ENCODE peak calls at places on chromosome 3, in eight cellular contexts. One of them, this sample, is unnamed.

GRCh38 chr3:175940243-175940642 is 1081.1 kb downstream of the NAALADL2 start:
- DNase-seq in osteoblast: peak; percentile 94
- DNase-seq in CD8-positive, alpha-beta T cell: no peak
- DNase-seq in Peyer's patch: no peak
- DNase-seq in progenitor cell of endocrine pancreas: no peak
- DNase-seq in lung: no peak
- DNase-seq in MM.1S: no peak
- DNase-seq in GM12865: no peak
- DNase-seq in this sample: no peak

GRCh38 chr3:62370112-62371031 is 3.0 kb downstream of the FEZF2 start:
- DNase-seq in osteoblast: no peak
- DNase-seq in CD8-positive, alpha-beta T cell: no peak
- DNase-seq in Peyer's patch: no peak
- DNase-seq in progenitor cell of endocrine pancreas: no peak
- DNase-seq in lung: no peak
- DNase-seq in MM.1S: no peak
- DNase-seq in GM12865: no peak
- DNase-seq in this sample: no peak

GRCh38 chr3:100463002-100463401 is 29.4 kb upstream of the TMEM45A start:
- DNase-seq in osteoblast: peak; percentile 80
- DNase-seq in CD8-positive, alpha-beta T cell: no peak
- DNase-seq in Peyer's patch: no peak
- DNase-seq in progenitor cell of endocrine pancreas: no peak
- DNase-seq in lung: no peak
- DNase-seq in MM.1S: peak; percentile 74
- DNase-seq in GM12865: peak; percentile 76
- DNase-seq in this sample: peak; percentile 12

GRCh38 chr3:141275032-141275422 is 43.4 kb downstream of the PXYLP1 start:
- DNase-seq in osteoblast: no peak
- DNase-seq in CD8-positive, alpha-beta T cell: no peak
- DNase-seq in Peyer's patch: no peak
- DNase-seq in progenitor cell of endocrine pancreas: no peak
- DNase-seq in lung: no peak
- DNase-seq in MM.1S: no peak
- DNase-seq in GM12865: peak; percentile 26
- DNase-seq in this sample: no peak

GRCh38 chr3:24650839-24651238 is 156.2 kb upstream of the THRB start:
- DNase-seq in osteoblast: no peak
- DNase-seq in CD8-positive, alpha-beta T cell: no peak
- DNase-seq in Peyer's patch: no peak
- DNase-seq in progenitor cell of endocrine pancreas: no peak
- DNase-seq in lung: no peak
- DNase-seq in MM.1S: no peak
- DNase-seq in GM12865: no peak
- DNase-seq in this sample: no peak

GRCh38 chr3:14170569-14171159 is 7.7 kb downstream of the XPC start:
- DNase-seq in osteoblast: no peak
- DNase-seq in CD8-positive, alpha-beta T cell: no peak
- DNase-seq in Peyer's patch: no peak
- DNase-seq in progenitor cell of endocrine pancreas: no peak
- DNase-seq in lung: no peak
- DNase-seq in MM.1S: no peak
- DNase-seq in GM12865: no peak
- DNase-seq in this sample: no peak

GRCh38 chr3:141795719-141796435 is 32.7 kb downstream of the GRK7 start:
- DNase-seq in osteoblast: no peak
- DNase-seq in CD8-positive, alpha-beta T cell: no peak
- DNase-seq in Peyer's patch: peak; percentile 32
- DNase-seq in progenitor cell of endocrine pancreas: no peak
- DNase-seq in lung: peak; percentile 44
- DNase-seq in MM.1S: no peak
- DNase-seq in GM12865: no peak
- DNase-seq in this sample: no peak

GRCh38 chr3:141125351-141125750 is 74.2 kb downstream of the SPSB4 start:
- DNase-seq in osteoblast: no peak
- DNase-seq in CD8-positive, alpha-beta T cell: no peak
- DNase-seq in Peyer's patch: no peak
- DNase-seq in progenitor cell of endocrine pancreas: no peak
- DNase-seq in lung: no peak
- DNase-seq in MM.1S: no peak
- DNase-seq in GM12865: no peak
- DNase-seq in this sample: no peak

GRCh38 chr3:195868336-195868865 is 40.0 kb downstream of the TNK2 start:
- DNase-seq in osteoblast: peak; percentile 70
- DNase-seq in CD8-positive, alpha-beta T cell: no peak
- DNase-seq in Peyer's patch: no peak
- DNase-seq in progenitor cell of endocrine pancreas: no peak
- DNase-seq in lung: no peak
- DNase-seq in MM.1S: no peak
- DNase-seq in GM12865: no peak
- DNase-seq in this sample: no peak

GRCh38 chr3:52128118-52128683 is 26.0 kb downstream of the POC1A start:
- DNase-seq in osteoblast: peak; percentile 93
- DNase-seq in CD8-positive, alpha-beta T cell: no peak
- DNase-seq in Peyer's patch: no peak
- DNase-seq in progenitor cell of endocrine pancreas: no peak
- DNase-seq in lung: no peak
- DNase-seq in MM.1S: no peak
- DNase-seq in GM12865: no peak
- DNase-seq in this sample: no peak
- TF ChIP-seq CTCF in osteoblast: no peak
- TF ChIP-seq CTCF in CD8-positive, alpha-beta T cell: no peak
- TF ChIP-seq CTCF in Peyer's patch: no peak
- TF ChIP-seq CTCF in progenitor cell of endocrine pancreas: no peak
- TF ChIP-seq CTCF in lung: no peak
- TF ChIP-seq CTCF in MM.1S: no peak
- TF ChIP-seq CTCF in GM12865: no peak
- TF ChIP-seq CTCF in this sample: no peak

GRCh38 chr3:126972866-126973265 is 10.0 kb upstream of the PLXNA1 start:
- DNase-seq in osteoblast: no peak
- DNase-seq in CD8-positive, alpha-beta T cell: no peak
- DNase-seq in Peyer's patch: no peak
- DNase-seq in progenitor cell of endocrine pancreas: no peak
- DNase-seq in lung: no peak
- DNase-seq in MM.1S: no peak
- DNase-seq in GM12865: no peak
- DNase-seq in this sample: no peak
- TF ChIP-seq CTCF in osteoblast: no peak
- TF ChIP-seq CTCF in CD8-positive, alpha-beta T cell: no peak
- TF ChIP-seq CTCF in Peyer's patch: no peak
- TF ChIP-seq CTCF in progenitor cell of endocrine pancreas: no peak
- TF ChIP-seq CTCF in lung: no peak
- TF ChIP-seq CTCF in MM.1S: no peak
- TF ChIP-seq CTCF in GM12865: no peak
- TF ChIP-seq CTCF in this sample: no peak

GRCh38 chr3:123795471-123796251 is 88.5 kb downstream of the MYLK start:
- DNase-seq in osteoblast: no peak
- DNase-seq in CD8-positive, alpha-beta T cell: no peak
- DNase-seq in Peyer's patch: no peak
- DNase-seq in progenitor cell of endocrine pancreas: no peak
- DNase-seq in lung: no peak
- DNase-seq in MM.1S: no peak
- DNase-seq in GM12865: no peak
- DNase-seq in this sample: no peak

GRCh38 chr3:123792473-123793201 is 91.5 kb downstream of the MYLK start:
- DNase-seq in osteoblast: peak; percentile 53
- DNase-seq in CD8-positive, alpha-beta T cell: no peak
- DNase-seq in Peyer's patch: no peak
- DNase-seq in progenitor cell of endocrine pancreas: no peak
- DNase-seq in lung: no peak
- DNase-seq in MM.1S: no peak
- DNase-seq in GM12865: no peak
- DNase-seq in this sample: no peak

GRCh38 chr3:123791898-123792297 is 92.2 kb downstream of the MYLK start:
- DNase-seq in osteoblast: no peak
- DNase-seq in CD8-positive, alpha-beta T cell: no peak
- DNase-seq in Peyer's patch: no peak
- DNase-seq in progenitor cell of endocrine pancreas: no peak
- DNase-seq in lung: no peak
- DNase-seq in MM.1S: no peak
- DNase-seq in GM12865: no peak
- DNase-seq in this sample: no peak

GRCh38 chr3:123791417-123791816 is 92.7 kb downstream of the MYLK start:
- DNase-seq in osteoblast: peak; percentile 3
- DNase-seq in CD8-positive, alpha-beta T cell: no peak
- DNase-seq in Peyer's patch: no peak
- DNase-seq in progenitor cell of endocrine pancreas: no peak
- DNase-seq in lung: no peak
- DNase-seq in MM.1S: no peak
- DNase-seq in GM12865: no peak
- DNase-seq in this sample: no peak

GRCh38 chr3:123793425-123793824 is 90.7 kb downstream of the MYLK start:
- DNase-seq in osteoblast: no peak
- DNase-seq in CD8-positive, alpha-beta T cell: no peak
- DNase-seq in Peyer's patch: no peak
- DNase-seq in progenitor cell of endocrine pancreas: no peak
- DNase-seq in lung: no peak
- DNase-seq in MM.1S: no peak
- DNase-seq in GM12865: no peak
- DNase-seq in this sample: no peak
- TF ChIP-seq CTCF in osteoblast: no peak
- TF ChIP-seq CTCF in CD8-positive, alpha-beta T cell: no peak
- TF ChIP-seq CTCF in Peyer's patch: no peak
- TF ChIP-seq CTCF in progenitor cell of endocrine pancreas: no peak
- TF ChIP-seq CTCF in lung: no peak
- TF ChIP-seq CTCF in MM.1S: no peak
- TF ChIP-seq CTCF in GM12865: no peak
- TF ChIP-seq CTCF in this sample: no peak

GRCh38 chr3:94285874-94286273 is 223.0 kb downstream of the NSUN3 start:
- DNase-seq in osteoblast: no peak
- DNase-seq in CD8-positive, alpha-beta T cell: no peak
- DNase-seq in Peyer's patch: no peak
- DNase-seq in progenitor cell of endocrine pancreas: no peak
- DNase-seq in lung: no peak
- DNase-seq in MM.1S: no peak
- DNase-seq in GM12865: no peak
- DNase-seq in this sample: no peak
- TF ChIP-seq CTCF in osteoblast: peak; percentile 15
- TF ChIP-seq CTCF in CD8-positive, alpha-beta T cell: no peak
- TF ChIP-seq CTCF in Peyer's patch: no peak
- TF ChIP-seq CTCF in progenitor cell of endocrine pancreas: peak; percentile 22
- TF ChIP-seq CTCF in lung: no peak
- TF ChIP-seq CTCF in MM.1S: peak; percentile 15
- TF ChIP-seq CTCF in GM12865: no peak
- TF ChIP-seq CTCF in this sample: peak; percentile 55

GRCh38 chr3:161852744-161853143 is 356.1 kb downstream of the OTOL1 start:
- DNase-seq in osteoblast: no peak
- DNase-seq in CD8-positive, alpha-beta T cell: no peak
- DNase-seq in Peyer's patch: no peak
- DNase-seq in progenitor cell of endocrine pancreas: no peak
- DNase-seq in lung: no peak
- DNase-seq in MM.1S: no peak
- DNase-seq in GM12865: no peak
- DNase-seq in this sample: no peak

GRCh38 chr3:161851941-161852566 is 355.4 kb downstream of the OTOL1 start:
- DNase-seq in osteoblast: no peak
- DNase-seq in CD8-positive, alpha-beta T cell: no peak
- DNase-seq in Peyer's patch: no peak
- DNase-seq in progenitor cell of endocrine pancreas: peak; percentile 49
- DNase-seq in lung: peak; percentile 39
- DNase-seq in MM.1S: peak; percentile 78
- DNase-seq in GM12865: peak; percentile 67
- DNase-seq in this sample: peak; percentile 56

GRCh38 chr3:161859870-161860450 is 363.4 kb downstream of the OTOL1 start:
- DNase-seq in osteoblast: no peak
- DNase-seq in CD8-positive, alpha-beta T cell: no peak
- DNase-seq in Peyer's patch: no peak
- DNase-seq in progenitor cell of endocrine pancreas: no peak
- DNase-seq in lung: no peak
- DNase-seq in MM.1S: no peak
- DNase-seq in GM12865: no peak
- DNase-seq in this sample: no peak

GRCh38 chr3:161859057-161859456 is 362.4 kb downstream of the OTOL1 start:
- DNase-seq in osteoblast: no peak
- DNase-seq in CD8-positive, alpha-beta T cell: no peak
- DNase-seq in Peyer's patch: no peak
- DNase-seq in progenitor cell of endocrine pancreas: no peak
- DNase-seq in lung: no peak
- DNase-seq in MM.1S: no peak
- DNase-seq in GM12865: no peak
- DNase-seq in this sample: no peak

DNA sequence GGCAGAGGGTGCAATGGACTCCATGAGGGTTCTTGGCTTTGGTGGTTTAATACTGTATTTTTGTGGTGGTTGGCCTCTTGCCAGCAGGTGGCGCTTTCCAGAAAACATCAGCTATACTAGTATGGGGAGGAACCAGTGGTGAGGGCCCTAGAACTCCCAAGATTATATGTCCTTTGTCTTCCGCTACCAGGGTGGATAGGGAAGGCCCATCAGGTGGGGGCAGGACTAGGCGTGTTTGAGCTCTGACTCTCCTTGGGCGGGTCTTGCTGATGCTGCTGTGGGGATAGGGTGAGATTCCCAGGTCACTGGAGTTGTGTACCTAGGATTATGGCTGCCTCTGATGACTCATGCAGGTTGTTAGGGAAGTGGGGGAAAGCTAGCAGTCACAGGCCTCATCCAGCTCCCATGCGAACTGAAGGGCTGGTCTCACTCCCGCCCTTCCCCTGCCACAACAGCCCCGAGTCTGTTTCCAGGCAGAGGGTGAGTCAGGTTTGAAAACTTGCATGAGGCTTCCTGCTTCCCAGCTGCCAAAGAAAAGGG is 357.7 kb downstream of the OTOL1 start:
- DNase-seq in osteoblast: no peak
- DNase-seq in CD8-positive, alpha-beta T cell: no peak
- DNase-seq in Peyer's patch: no peak
- DNase-seq in progenitor cell of endocrine pancreas: no peak
- DNase-seq in lung: no peak
- DNase-seq in MM.1S: peak; percentile 37
- DNase-seq in GM12865: peak; percentile 45
- DNase-seq in this sample: peak; percentile 26
- TF ChIP-seq CTCF in osteoblast: peak; percentile 22
- TF ChIP-seq CTCF in CD8-positive, alpha-beta T cell: no peak
- TF ChIP-seq CTCF in Peyer's patch: no peak
- TF ChIP-seq CTCF in progenitor cell of endocrine pancreas: peak; percentile 46
- TF ChIP-seq CTCF in lung: no peak
- TF ChIP-seq CTCF in MM.1S: peak; percentile 58
- TF ChIP-seq CTCF in GM12865: peak; percentile 41
- TF ChIP-seq CTCF in this sample: peak; percentile 54

DNA sequence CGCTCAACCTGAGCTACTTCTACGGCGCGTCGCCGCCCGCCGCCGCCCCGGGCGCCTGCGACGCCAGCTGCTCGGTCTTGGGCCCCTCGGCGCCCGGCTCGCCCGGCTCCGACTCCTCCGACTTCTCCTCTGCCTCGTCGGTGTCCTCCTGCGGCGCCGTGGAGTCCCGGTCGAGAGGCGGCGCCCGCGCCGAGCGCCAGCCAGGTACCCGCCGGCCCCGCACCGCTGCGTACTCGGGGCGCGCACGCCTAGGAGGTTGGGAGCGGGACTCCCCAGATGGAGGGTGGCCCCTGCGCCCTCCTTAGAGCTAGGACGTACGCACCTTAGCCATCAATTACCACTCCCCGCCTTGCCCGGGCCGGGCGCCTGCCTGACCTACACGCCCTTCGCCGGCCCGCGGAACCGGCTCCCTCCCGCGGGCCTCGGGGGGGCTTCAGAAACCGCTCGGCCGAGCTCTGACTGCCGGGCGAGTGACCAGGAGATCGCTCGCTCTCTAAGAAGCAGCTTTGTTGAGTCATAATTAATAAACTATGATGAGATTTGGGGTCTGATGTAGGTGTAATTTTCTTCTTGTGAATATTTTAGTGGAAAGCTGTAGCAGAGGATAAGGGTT is 506 bp downstream of the NFKBIZ start:
- DNase-seq in osteoblast: peak; percentile 85
- DNase-seq in CD8-positive, alpha-beta T cell: peak; percentile 32
- DNase-seq in Peyer's patch: peak; percentile 42
- DNase-seq in progenitor cell of endocrine pancreas: peak; percentile 47
- DNase-seq in lung: peak; percentile 43
- DNase-seq in MM.1S: peak; percentile 59
- DNase-seq in GM12865: peak; percentile 66
- DNase-seq in this sample: no peak
- TF ChIP-seq CTCF in osteoblast: no peak
- TF ChIP-seq CTCF in CD8-positive, alpha-beta T cell: no peak
- TF ChIP-seq CTCF in Peyer's patch: peak; percentile 11
- TF ChIP-seq CTCF in progenitor cell of endocrine pancreas: peak; percentile 35
- TF ChIP-seq CTCF in lung: no peak
- TF ChIP-seq CTCF in MM.1S: peak; percentile 20
- TF ChIP-seq CTCF in GM12865: no peak
- TF ChIP-seq CTCF in this sample: peak; percentile 30

This sample was measured in neural crest cell.